ENCODE peak calls at places on chromosomes 7 and 10, in six cellular contexts. L is colonic mucosa, J is PC-9, A is stomach, U is neuronal stem cell, S is body of pancreas. V is an unnamed sample.

GRCh38 chr10:4250497-4250887 is 465.5 kb upstream of the KLF6 start:
- DNase-seq in L (no peak), J (no peak), A (no peak), U (no peak), S (no peak), V (no peak)

GRCh38 chr7:73433924-73434700 is 534 bp downstream of the FZD9 start:
- DNase-seq in L (no peak), J (no peak), A (no peak), U (no peak), S (no peak), V (no peak)

GRCh38 chr10:9198611-9199010 is 1144.1 kb downstream of the GATA3 start:
- DNase-seq in L (no peak), J (no peak), A (no peak), U (no peak), S (no peak), V (no peak)

GRCh38 chr10:5665380-5666323 is 743 bp downstream of the ASB13 start:
- DNase-seq in L (peak; percentile 56), J (peak; percentile 17), A (no peak), U (no peak), S (no peak), V (no peak)

GRCh38 chr10:110992011-110992800 is 72.8 kb downstream of the SHOC2 start:
- DNase-seq in L (no peak), J (no peak), A (no peak), U (no peak), S (no peak), V (no peak)

GRCh38 chr10:21260060-21260792 is 265.3 kb downstream of the SKIDA1 start:
- DNase-seq in L (no peak), J (no peak), A (no peak), U (no peak), S (no peak), V (no peak)

GRCh38 chr7:148286150-148286549 is 304.4 kb upstream of the C7orf33 start:
- DNase-seq in L (no peak), J (no peak), A (no peak), U (no peak), S (no peak), V (peak; percentile 43)

GRCh38 chr7:26181474-26182227 is 18.9 kb downstream of the HNRNPA2B1 start:
- DNase-seq in L (no peak), J (no peak), A (no peak), U (no peak), S (no peak), V (no peak)

GRCh38 chr10:122525788-122526187 is 34.8 kb upstream of the DMBT1 start:
- DNase-seq in L (peak; percentile 61), J (peak; percentile 27), A (no peak), U (no peak), S (no peak), V (peak; percentile 20)
- H3K27me3 ChIP-seq in L (no peaks in the 10 kb centered on the region), J (peaks cover 8% of the 10 kb centered on the region), A (peaks cover 7% of the 10 kb centered on the region), U (no peaks in the 10 kb centered on the region), S (no peaks in the 10 kb centered on the region), V (no peaks in the 10 kb centered on the region)

GRCh38 chr10:1178506-1178905 is 122.3 kb downstream of the WDR37 start:
- DNase-seq in L (no peak), J (no peak), A (no peak), U (no peak), S (no peak), V (no peak)

GRCh38 chr10:1179346-1180070 is 123.3 kb downstream of the WDR37 start:
- DNase-seq in L (no peak), J (no peak), A (no peak), U (no peak), S (no peak), V (no peak)

GRCh38 chr10:1180836-1181235 is 124.7 kb downstream of the WDR37 start:
- DNase-seq in L (no peak), J (no peak), A (no peak), U (no peak), S (no peak), V (no peak)

GRCh38 chr10:1182280-1183032 is 126.3 kb downstream of the WDR37 start:
- DNase-seq in L (no peak), J (no peak), A (no peak), U (no peak), S (no peak), V (no peak)

DNA sequence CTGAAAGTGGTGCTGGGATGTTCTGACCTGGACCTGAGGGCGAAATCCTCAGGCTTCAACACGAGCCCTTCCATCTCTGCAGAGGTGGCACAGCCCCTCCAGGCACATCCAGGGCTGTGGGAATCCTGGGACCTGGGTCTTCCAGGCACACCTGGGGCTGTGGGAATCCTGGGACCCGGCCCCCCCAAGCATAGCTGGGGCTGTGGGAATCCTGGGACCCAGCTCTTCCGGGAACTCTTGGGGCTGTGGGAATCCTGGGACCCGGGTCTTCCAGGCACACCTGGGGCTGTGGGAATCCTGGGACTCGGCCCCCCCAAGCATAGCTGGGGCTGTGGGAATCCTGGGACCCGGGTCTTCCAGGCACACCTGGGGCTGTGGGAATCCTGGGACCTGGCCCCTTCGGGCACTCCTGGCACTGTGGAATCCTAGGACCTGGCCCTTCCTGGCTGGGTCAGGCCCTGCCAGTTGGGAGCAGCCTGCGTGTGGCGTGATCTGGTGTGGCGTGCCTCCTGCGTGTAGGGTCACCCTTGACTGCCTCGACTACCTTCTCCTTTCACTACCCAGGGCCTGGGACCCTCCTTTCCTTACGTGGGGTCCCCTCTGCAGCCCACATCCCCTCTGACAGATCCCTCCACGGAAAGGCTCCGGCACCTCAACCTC is 124.0 kb downstream of the WDR37 start:
- DNase-seq in L (no peak), J (no peak), A (no peak), U (no peak), S (no peak), V (no peak)
- H3K27me3 ChIP-seq in L (no peaks in the 10 kb centered on the region), J (peaks cover 92% of the 10 kb centered on the region), A (peaks cover 16% of the 10 kb centered on the region), U (no peaks in the 10 kb centered on the region), S (no peaks in the 10 kb centered on the region), V (peaks cover 30% of the 10 kb centered on the region)

GRCh38 chr10:123145542-123146012 is 2.4 kb upstream of the HMX2 start:
- DNase-seq in L (no peak), J (no peak), A (no peak), U (peak; percentile 12), S (no peak), V (no peak)
- H3K27me3 ChIP-seq in L (peaks cover 99% of the 10 kb centered on the region), J (peaks cover 7% of the 10 kb centered on the region), A (peaks cover 100% of the 10 kb centered on the region), U (peaks cover 100% of the 10 kb centered on the region), S (peaks cover 68% of the 10 kb centered on the region), V (peaks cover 100% of the 10 kb centered on the region)

GRCh38 chr10:44909910-44910309 is 1.2 kb upstream of the TMEM72 start:
- DNase-seq in L (no peak), J (no peak), A (no peak), U (no peak), S (no peak), V (no peak)
- H3K27me3 ChIP-seq in L (no peaks in the 10 kb centered on the region), J (peaks cover 86% of the 10 kb centered on the region), A (no peaks in the 10 kb centered on the region), U (no peaks in the 10 kb centered on the region), S (no peaks in the 10 kb centered on the region), V (no peaks in the 10 kb centered on the region)

GRCh38 chr7:46912692-46913091 is 669.2 kb downstream of the TNS3 start:
- DNase-seq in L (no peak), J (no peak), A (no peak), U (no peak), S (no peak), V (no peak)

GRCh38 chr7:46908770-46909169 is 673.1 kb downstream of the TNS3 start:
- DNase-seq in L (no peak), J (peak; percentile 53), A (no peak), U (no peak), S (no peak), V (no peak)

GRCh38 chr7:46909601-46910051 is 672.3 kb downstream of the TNS3 start:
- DNase-seq in L (no peak), J (peak; percentile 12), A (no peak), U (no peak), S (no peak), V (no peak)
- H3K27me3 ChIP-seq in L (no peaks in the 10 kb centered on the region), J (no peaks in the 10 kb centered on the region), A (no peaks in the 10 kb centered on the region), U (no peaks in the 10 kb centered on the region), S (no peaks in the 10 kb centered on the region), V (no peaks in the 10 kb centered on the region)

GRCh38 chr7:835021-835420 is 2.7 kb downstream of the SUN1 start:
- DNase-seq in L (no peak), J (no peak), A (no peak), U (no peak), S (no peak), V (no peak)
- H3K27me3 ChIP-seq in L (no peaks in the 10 kb centered on the region), J (no peaks in the 10 kb centered on the region), A (no peaks in the 10 kb centered on the region), U (no peaks in the 10 kb centered on the region), S (no peaks in the 10 kb centered on the region), V (no peaks in the 10 kb centered on the region)

DNA sequence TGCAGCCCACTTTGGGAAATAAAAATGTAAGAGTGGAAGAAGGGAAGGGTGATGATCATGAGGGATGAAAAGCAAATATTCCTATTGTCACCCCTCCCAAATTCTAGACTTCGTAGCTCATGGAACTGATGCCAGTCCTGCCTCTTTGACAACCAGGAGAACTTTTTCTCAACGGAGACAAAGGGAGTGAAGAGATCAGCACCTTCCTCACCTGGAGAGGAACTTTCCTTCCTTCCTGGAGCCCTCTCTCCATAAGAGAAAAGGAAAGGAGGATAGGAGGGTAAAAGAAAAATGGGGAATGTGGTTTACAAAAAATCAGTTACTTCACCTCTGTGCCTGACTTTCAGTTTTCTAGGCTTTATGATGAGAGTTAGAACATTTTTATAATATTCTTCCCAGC is 3.4 kb downstream of the TBX20 start:
- DNase-seq in L (no peak), J (no peak), A (no peak), U (no peak), S (no peak), V (no peak)
- H3K27me3 ChIP-seq in L (peaks cover 62% of the 10 kb centered on the region), J (no peaks in the 10 kb centered on the region), A (peaks cover 100% of the 10 kb centered on the region), U (peaks cover 68% of the 10 kb centered on the region), S (peaks cover 29% of the 10 kb centered on the region), V (no peaks in the 10 kb centered on the region)

DNA sequence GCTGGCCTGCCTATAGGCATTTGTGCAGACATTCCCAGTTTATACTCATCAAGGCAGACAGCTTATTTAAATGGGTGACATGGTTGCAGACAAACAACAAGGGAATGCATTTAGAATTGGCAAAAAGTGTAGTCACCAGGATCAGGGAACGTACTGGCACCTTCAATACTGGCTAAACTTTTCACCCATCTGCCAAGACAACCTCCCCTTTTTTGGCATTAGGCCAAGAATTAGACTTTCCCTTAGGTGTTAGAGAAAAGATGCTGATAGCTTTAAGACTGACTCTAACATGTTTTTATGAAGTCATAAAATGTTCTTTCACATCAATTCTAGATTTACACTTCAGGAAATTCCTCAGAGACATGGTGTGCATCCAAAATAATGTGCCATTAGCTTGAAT is 365.9 kb downstream of the PHTF2 start:
- DNase-seq in L (no peak), J (no peak), A (no peak), U (no peak), S (no peak), V (no peak)
- H3K27me3 ChIP-seq in L (no peaks in the 10 kb centered on the region), J (peaks cover 6% of the 10 kb centered on the region), A (no peaks in the 10 kb centered on the region), U (no peaks in the 10 kb centered on the region), S (no peaks in the 10 kb centered on the region), V (no peaks in the 10 kb centered on the region)

GRCh38 chr7:2982831-2983230 is 60.8 kb downstream of the CARD11 start:
- DNase-seq in L (no peak), J (no peak), A (no peak), U (no peak), S (no peak), V (no peak)

GRCh38 chr7:2981103-2981480 is 62.6 kb downstream of the CARD11 start:
- DNase-seq in L (no peak), J (no peak), A (no peak), U (no peak), S (no peak), V (no peak)

GRCh38 chr7:2979951-2980350 is 63.7 kb downstream of the CARD11 start:
- DNase-seq in L (no peak), J (no peak), A (no peak), U (no peak), S (no peak), V (no peak)

GRCh38 chr7:2980406-2981102 is 63.1 kb downstream of the CARD11 start:
- DNase-seq in L (no peak), J (no peak), A (no peak), U (no peak), S (no peak), V (no peak)

GRCh38 chr7:2982401-2982800 is 61.3 kb downstream of the CARD11 start:
- DNase-seq in L (no peak), J (no peak), A (no peak), U (no peak), S (no peak), V (no peak)
- H3K27me3 ChIP-seq in L (no peaks in the 10 kb centered on the region), J (no peaks in the 10 kb centered on the region), A (peaks cover 39% of the 10 kb centered on the region), U (no peaks in the 10 kb centered on the region), S (no peaks in the 10 kb centered on the region), V (no peaks in the 10 kb centered on the region)